ENCODE peak calls at places on chromosomes 2 and 18, in nine cellular contexts. One of them, this sample, is unnamed.

GRCh38 chr2:28618221-28619141 is 122.6 kb downstream of the PLB1 start:
- DNase-seq in stimulated activated CD4-positive, alpha-beta T cell treated with anti-CD3 and anti-CD28 coated beads, Interleukin-2, amount 100 ng/mL, for 24 hours: no peak
- DNase-seq in chondrocyte: no peak
- DNase-seq in CD4-positive, alpha-beta memory T cell: no peak
- DNase-seq in stimulated activated CD8-positive, alpha-beta memory T cell treated with anti-CD3 and anti-CD28 coated beads, Interleukin-12 subunit alpha, Interleukin-12 subunit beta, amount 100 ng/mL, for 1 hour: no peak
- DNase-seq in T-helper 1 cell: no peak
- DNase-seq in stomach: no peak
- DNase-seq in SW480: no peak
- DNase-seq in kidney tubule cell: peak; percentile 37
- DNase-seq in this sample: no peak

GRCh38 chr2:16012626-16013501 is 72.5 kb downstream of the MYCN start:
- DNase-seq in stimulated activated CD8-positive, alpha-beta memory T cell treated with anti-CD3 and anti-CD28 coated beads, Interleukin-12 subunit alpha, Interleukin-12 subunit beta, amount 100 ng/mL, for 1 hour: no peak
- DNase-seq in CD4-positive, alpha-beta memory T cell: no peak
- DNase-seq in SW480: peak; percentile 47
- DNase-seq in T-helper 1 cell: no peak
- DNase-seq in stimulated activated CD4-positive, alpha-beta T cell treated with anti-CD3 and anti-CD28 coated beads, Interleukin-2, amount 100 ng/mL, for 24 hours: no peak
- DNase-seq in chondrocyte: no peak
- DNase-seq in kidney tubule cell: peak; percentile 15
- DNase-seq in stomach: peak; percentile 74
- DNase-seq in this sample: peak; percentile 44

GRCh38 chr2:230765611-230766300 is 53.1 kb downstream of the CAB39 start:
- DNase-seq in chondrocyte: no peak
- DNase-seq in SW480: peak; percentile 26
- DNase-seq in stomach: no peak
- DNase-seq in stimulated activated CD8-positive, alpha-beta memory T cell treated with anti-CD3 and anti-CD28 coated beads, Interleukin-12 subunit alpha, Interleukin-12 subunit beta, amount 100 ng/mL, for 1 hour: no peak
- DNase-seq in CD4-positive, alpha-beta memory T cell: no peak
- DNase-seq in T-helper 1 cell: no peak
- DNase-seq in kidney tubule cell: peak; percentile 13
- DNase-seq in stimulated activated CD4-positive, alpha-beta T cell treated with anti-CD3 and anti-CD28 coated beads, Interleukin-2, amount 100 ng/mL, for 24 hours: no peak
- DNase-seq in this sample: no peak

GRCh38 chr2:176997074-176997791 is 215.4 kb upstream of the HNRNPA3 start:
- DNase-seq in T-helper 1 cell: no peak
- DNase-seq in stomach: peak; percentile 26
- DNase-seq in SW480: peak; percentile 90
- DNase-seq in stimulated activated CD4-positive, alpha-beta T cell treated with anti-CD3 and anti-CD28 coated beads, Interleukin-2, amount 100 ng/mL, for 24 hours: no peak
- DNase-seq in stimulated activated CD8-positive, alpha-beta memory T cell treated with anti-CD3 and anti-CD28 coated beads, Interleukin-12 subunit alpha, Interleukin-12 subunit beta, amount 100 ng/mL, for 1 hour: no peak
- DNase-seq in chondrocyte: no peak
- DNase-seq in kidney tubule cell: peak; percentile 90
- DNase-seq in CD4-positive, alpha-beta memory T cell: peak; percentile 12
- DNase-seq in this sample: peak; percentile 57

GRCh38 chr2:45904267-45904921 is 252.9 kb downstream of the PRKCE start:
- DNase-seq in chondrocyte: no peak
- DNase-seq in T-helper 1 cell: no peak
- DNase-seq in kidney tubule cell: no peak
- DNase-seq in CD4-positive, alpha-beta memory T cell: no peak
- DNase-seq in SW480: no peak
- DNase-seq in stimulated activated CD4-positive, alpha-beta T cell treated with anti-CD3 and anti-CD28 coated beads, Interleukin-2, amount 100 ng/mL, for 24 hours: peak; percentile 22
- DNase-seq in stimulated activated CD8-positive, alpha-beta memory T cell treated with anti-CD3 and anti-CD28 coated beads, Interleukin-12 subunit alpha, Interleukin-12 subunit beta, amount 100 ng/mL, for 1 hour: no peak
- DNase-seq in stomach: no peak
- DNase-seq in this sample: no peak

GRCh38 chr2:172829229-172829628 is 93.6 kb downstream of the RAPGEF4 start:
- DNase-seq in stimulated activated CD4-positive, alpha-beta T cell treated with anti-CD3 and anti-CD28 coated beads, Interleukin-2, amount 100 ng/mL, for 24 hours: no peak
- DNase-seq in kidney tubule cell: peak; percentile 90
- DNase-seq in stomach: no peak
- DNase-seq in stimulated activated CD8-positive, alpha-beta memory T cell treated with anti-CD3 and anti-CD28 coated beads, Interleukin-12 subunit alpha, Interleukin-12 subunit beta, amount 100 ng/mL, for 1 hour: no peak
- DNase-seq in SW480: peak; percentile 14
- DNase-seq in CD4-positive, alpha-beta memory T cell: no peak
- DNase-seq in T-helper 1 cell: no peak
- DNase-seq in chondrocyte: no peak
- DNase-seq in this sample: no peak

GRCh38 chr2:119106301-119106897 is 52.2 kb downstream of the C1QL2 start:
- DNase-seq in T-helper 1 cell: no peak
- DNase-seq in stomach: peak; percentile 43
- DNase-seq in SW480: peak; percentile 37
- DNase-seq in CD4-positive, alpha-beta memory T cell: no peak
- DNase-seq in stimulated activated CD8-positive, alpha-beta memory T cell treated with anti-CD3 and anti-CD28 coated beads, Interleukin-12 subunit alpha, Interleukin-12 subunit beta, amount 100 ng/mL, for 1 hour: no peak
- DNase-seq in kidney tubule cell: peak; percentile 44
- DNase-seq in chondrocyte: no peak
- DNase-seq in stimulated activated CD4-positive, alpha-beta T cell treated with anti-CD3 and anti-CD28 coated beads, Interleukin-2, amount 100 ng/mL, for 24 hours: peak; percentile 48
- DNase-seq in this sample: peak; percentile 53

GRCh38 chr2:13056259-13056843 is 339.6 kb downstream of the TRIB2 start:
- DNase-seq in stimulated activated CD4-positive, alpha-beta T cell treated with anti-CD3 and anti-CD28 coated beads, Interleukin-2, amount 100 ng/mL, for 24 hours: no peak
- DNase-seq in stomach: no peak
- DNase-seq in chondrocyte: no peak
- DNase-seq in CD4-positive, alpha-beta memory T cell: no peak
- DNase-seq in stimulated activated CD8-positive, alpha-beta memory T cell treated with anti-CD3 and anti-CD28 coated beads, Interleukin-12 subunit alpha, Interleukin-12 subunit beta, amount 100 ng/mL, for 1 hour: no peak
- DNase-seq in T-helper 1 cell: no peak
- DNase-seq in SW480: peak; percentile 26
- DNase-seq in kidney tubule cell: peak; percentile 13
- DNase-seq in this sample: peak; percentile 30

GRCh38 chr2:215529271-215529670 is 93.4 kb upstream of the FN1 start:
- DNase-seq in CD4-positive, alpha-beta memory T cell: no peak
- DNase-seq in stimulated activated CD8-positive, alpha-beta memory T cell treated with anti-CD3 and anti-CD28 coated beads, Interleukin-12 subunit alpha, Interleukin-12 subunit beta, amount 100 ng/mL, for 1 hour: no peak
- DNase-seq in stimulated activated CD4-positive, alpha-beta T cell treated with anti-CD3 and anti-CD28 coated beads, Interleukin-2, amount 100 ng/mL, for 24 hours: no peak
- DNase-seq in SW480: no peak
- DNase-seq in T-helper 1 cell: no peak
- DNase-seq in stomach: no peak
- DNase-seq in kidney tubule cell: peak; percentile 45
- DNase-seq in chondrocyte: no peak
- DNase-seq in this sample: peak; percentile 34

GRCh38 chr2:229434131-229434530 is 163.0 kb upstream of the PID1 start:
- DNase-seq in T-helper 1 cell: no peak
- DNase-seq in SW480: no peak
- DNase-seq in stomach: no peak
- DNase-seq in stimulated activated CD8-positive, alpha-beta memory T cell treated with anti-CD3 and anti-CD28 coated beads, Interleukin-12 subunit alpha, Interleukin-12 subunit beta, amount 100 ng/mL, for 1 hour: no peak
- DNase-seq in kidney tubule cell: no peak
- DNase-seq in stimulated activated CD4-positive, alpha-beta T cell treated with anti-CD3 and anti-CD28 coated beads, Interleukin-2, amount 100 ng/mL, for 24 hours: no peak
- DNase-seq in CD4-positive, alpha-beta memory T cell: no peak
- DNase-seq in chondrocyte: no peak
- DNase-seq in this sample: no peak

GRCh38 chr2:127674241-127675209 is 805 bp downstream of the LIMS2 start:
- DNase-seq in CD4-positive, alpha-beta memory T cell: no peak
- DNase-seq in kidney tubule cell: no peak
- DNase-seq in stomach: peak; percentile 25
- DNase-seq in chondrocyte: no peak
- DNase-seq in SW480: no peak
- DNase-seq in stimulated activated CD8-positive, alpha-beta memory T cell treated with anti-CD3 and anti-CD28 coated beads, Interleukin-12 subunit alpha, Interleukin-12 subunit beta, amount 100 ng/mL, for 1 hour: no peak
- DNase-seq in T-helper 1 cell: no peak
- DNase-seq in stimulated activated CD4-positive, alpha-beta T cell treated with anti-CD3 and anti-CD28 coated beads, Interleukin-2, amount 100 ng/mL, for 24 hours: peak; percentile 42
- DNase-seq in this sample: no peak

GRCh38 chr2:128637481-128638155 is 318.9 kb upstream of the HS6ST1 start:
- DNase-seq in SW480: no peak
- DNase-seq in kidney tubule cell: no peak
- DNase-seq in stimulated activated CD4-positive, alpha-beta T cell treated with anti-CD3 and anti-CD28 coated beads, Interleukin-2, amount 100 ng/mL, for 24 hours: no peak
- DNase-seq in T-helper 1 cell: no peak
- DNase-seq in CD4-positive, alpha-beta memory T cell: no peak
- DNase-seq in stomach: no peak
- DNase-seq in stimulated activated CD8-positive, alpha-beta memory T cell treated with anti-CD3 and anti-CD28 coated beads, Interleukin-12 subunit alpha, Interleukin-12 subunit beta, amount 100 ng/mL, for 1 hour: no peak
- DNase-seq in chondrocyte: no peak
- DNase-seq in this sample: no peak

GRCh38 chr2:36530178-36530982 is 67.6 kb downstream of the FEZ2 start:
- DNase-seq in stimulated activated CD8-positive, alpha-beta memory T cell treated with anti-CD3 and anti-CD28 coated beads, Interleukin-12 subunit alpha, Interleukin-12 subunit beta, amount 100 ng/mL, for 1 hour: no peak
- DNase-seq in CD4-positive, alpha-beta memory T cell: no peak
- DNase-seq in kidney tubule cell: no peak
- DNase-seq in stimulated activated CD4-positive, alpha-beta T cell treated with anti-CD3 and anti-CD28 coated beads, Interleukin-2, amount 100 ng/mL, for 24 hours: no peak
- DNase-seq in T-helper 1 cell: no peak
- DNase-seq in chondrocyte: no peak
- DNase-seq in SW480: no peak
- DNase-seq in stomach: no peak
- DNase-seq in this sample: no peak

GRCh38 chr2:9752441-9753275 is 90.6 kb upstream of the TAF1B start:
- DNase-seq in T-helper 1 cell: peak; percentile 54
- DNase-seq in stimulated activated CD8-positive, alpha-beta memory T cell treated with anti-CD3 and anti-CD28 coated beads, Interleukin-12 subunit alpha, Interleukin-12 subunit beta, amount 100 ng/mL, for 1 hour: peak; percentile 68
- DNase-seq in stimulated activated CD4-positive, alpha-beta T cell treated with anti-CD3 and anti-CD28 coated beads, Interleukin-2, amount 100 ng/mL, for 24 hours: peak; percentile 89
- DNase-seq in kidney tubule cell: peak; percentile 63
- DNase-seq in chondrocyte: no peak
- DNase-seq in SW480: peak; percentile 96
- DNase-seq in CD4-positive, alpha-beta memory T cell: peak; percentile 60
- DNase-seq in stomach: no peak
- DNase-seq in this sample: peak; percentile 10

GRCh38 chr2:156565066-156565710 is 129.0 kb downstream of the GPD2 start:
- DNase-seq in kidney tubule cell: peak; percentile 64
- DNase-seq in chondrocyte: no peak
- DNase-seq in T-helper 1 cell: no peak
- DNase-seq in CD4-positive, alpha-beta memory T cell: no peak
- DNase-seq in stimulated activated CD8-positive, alpha-beta memory T cell treated with anti-CD3 and anti-CD28 coated beads, Interleukin-12 subunit alpha, Interleukin-12 subunit beta, amount 100 ng/mL, for 1 hour: no peak
- DNase-seq in SW480: no peak
- DNase-seq in stimulated activated CD4-positive, alpha-beta T cell treated with anti-CD3 and anti-CD28 coated beads, Interleukin-2, amount 100 ng/mL, for 24 hours: no peak
- DNase-seq in stomach: no peak
- DNase-seq in this sample: no peak

GRCh38 chr2:55133467-55134315 is 83.4 kb upstream of the RTN4 start:
- DNase-seq in CD4-positive, alpha-beta memory T cell: peak; percentile 84
- DNase-seq in kidney tubule cell: peak; percentile 64
- DNase-seq in T-helper 1 cell: peak; percentile 60
- DNase-seq in SW480: no peak
- DNase-seq in stimulated activated CD8-positive, alpha-beta memory T cell treated with anti-CD3 and anti-CD28 coated beads, Interleukin-12 subunit alpha, Interleukin-12 subunit beta, amount 100 ng/mL, for 1 hour: peak; percentile 20
- DNase-seq in stomach: peak; percentile 29
- DNase-seq in chondrocyte: no peak
- DNase-seq in stimulated activated CD4-positive, alpha-beta T cell treated with anti-CD3 and anti-CD28 coated beads, Interleukin-2, amount 100 ng/mL, for 24 hours: peak; percentile 6
- DNase-seq in this sample: no peak

GRCh38 chr2:168246072-168246482 is 1.3 kb downstream of the STK39 start:
- DNase-seq in CD4-positive, alpha-beta memory T cell: no peak
- DNase-seq in chondrocyte: no peak
- DNase-seq in T-helper 1 cell: no peak
- DNase-seq in SW480: no peak
- DNase-seq in stimulated activated CD8-positive, alpha-beta memory T cell treated with anti-CD3 and anti-CD28 coated beads, Interleukin-12 subunit alpha, Interleukin-12 subunit beta, amount 100 ng/mL, for 1 hour: no peak
- DNase-seq in stimulated activated CD4-positive, alpha-beta T cell treated with anti-CD3 and anti-CD28 coated beads, Interleukin-2, amount 100 ng/mL, for 24 hours: no peak
- DNase-seq in stomach: no peak
- DNase-seq in kidney tubule cell: no peak
- DNase-seq in this sample: peak; percentile 69

GRCh38 chr2:80303006-80303741 is 1.4 kb downstream of the LRRTM1 start:
- DNase-seq in stimulated activated CD8-positive, alpha-beta memory T cell treated with anti-CD3 and anti-CD28 coated beads, Interleukin-12 subunit alpha, Interleukin-12 subunit beta, amount 100 ng/mL, for 1 hour: no peak
- DNase-seq in kidney tubule cell: peak; percentile 17
- DNase-seq in stimulated activated CD4-positive, alpha-beta T cell treated with anti-CD3 and anti-CD28 coated beads, Interleukin-2, amount 100 ng/mL, for 24 hours: no peak
- DNase-seq in stomach: no peak
- DNase-seq in SW480: no peak
- DNase-seq in CD4-positive, alpha-beta memory T cell: no peak
- DNase-seq in chondrocyte: peak; percentile 83
- DNase-seq in T-helper 1 cell: no peak
- DNase-seq in this sample: no peak

GRCh38 chr2:230408244-230408842 is 7.7 kb upstream of the SP100 start:
- DNase-seq in SW480: no peak
- DNase-seq in T-helper 1 cell: no peak
- DNase-seq in kidney tubule cell: peak; percentile 62
- DNase-seq in stomach: no peak
- DNase-seq in stimulated activated CD4-positive, alpha-beta T cell treated with anti-CD3 and anti-CD28 coated beads, Interleukin-2, amount 100 ng/mL, for 24 hours: no peak
- DNase-seq in stimulated activated CD8-positive, alpha-beta memory T cell treated with anti-CD3 and anti-CD28 coated beads, Interleukin-12 subunit alpha, Interleukin-12 subunit beta, amount 100 ng/mL, for 1 hour: no peak
- DNase-seq in chondrocyte: no peak
- DNase-seq in CD4-positive, alpha-beta memory T cell: no peak
- DNase-seq in this sample: no peak

GRCh38 chr18:59547691-59548182 is 149.5 kb downstream of the CCBE1 start:
- DNase-seq in chondrocyte: no peak
- DNase-seq in stimulated activated CD8-positive, alpha-beta memory T cell treated with anti-CD3 and anti-CD28 coated beads, Interleukin-12 subunit alpha, Interleukin-12 subunit beta, amount 100 ng/mL, for 1 hour: no peak
- DNase-seq in CD4-positive, alpha-beta memory T cell: no peak
- DNase-seq in stomach: no peak
- DNase-seq in stimulated activated CD4-positive, alpha-beta T cell treated with anti-CD3 and anti-CD28 coated beads, Interleukin-2, amount 100 ng/mL, for 24 hours: no peak
- DNase-seq in SW480: no peak
- DNase-seq in T-helper 1 cell: no peak
- DNase-seq in kidney tubule cell: peak; percentile 15
- DNase-seq in this sample: no peak

GRCh38 chr2:2520396-2520795 is 189.3 kb upstream of the MYT1L start:
- DNase-seq in CD4-positive, alpha-beta memory T cell: no peak
- DNase-seq in stimulated activated CD8-positive, alpha-beta memory T cell treated with anti-CD3 and anti-CD28 coated beads, Interleukin-12 subunit alpha, Interleukin-12 subunit beta, amount 100 ng/mL, for 1 hour: no peak
- DNase-seq in stimulated activated CD4-positive, alpha-beta T cell treated with anti-CD3 and anti-CD28 coated beads, Interleukin-2, amount 100 ng/mL, for 24 hours: no peak
- DNase-seq in SW480: no peak
- DNase-seq in T-helper 1 cell: no peak
- DNase-seq in kidney tubule cell: no peak
- DNase-seq in stomach: no peak
- DNase-seq in chondrocyte: no peak
- DNase-seq in this sample: no peak

GRCh38 chr2:44268259-44268649 is 7.0 kb upstream of the SLC3A1 start:
- DNase-seq in chondrocyte: no peak
- DNase-seq in T-helper 1 cell: no peak
- DNase-seq in stimulated activated CD8-positive, alpha-beta memory T cell treated with anti-CD3 and anti-CD28 coated beads, Interleukin-12 subunit alpha, Interleukin-12 subunit beta, amount 100 ng/mL, for 1 hour: no peak
- DNase-seq in stimulated activated CD4-positive, alpha-beta T cell treated with anti-CD3 and anti-CD28 coated beads, Interleukin-2, amount 100 ng/mL, for 24 hours: no peak
- DNase-seq in kidney tubule cell: peak; percentile 86
- DNase-seq in stomach: no peak
- DNase-seq in SW480: no peak
- DNase-seq in CD4-positive, alpha-beta memory T cell: no peak
- DNase-seq in this sample: no peak

GRCh38 chr2:12539771-12540170 is 177.0 kb upstream of the TRIB2 start:
- DNase-seq in stimulated activated CD8-positive, alpha-beta memory T cell treated with anti-CD3 and anti-CD28 coated beads, Interleukin-12 subunit alpha, Interleukin-12 subunit beta, amount 100 ng/mL, for 1 hour: no peak
- DNase-seq in stimulated activated CD4-positive, alpha-beta T cell treated with anti-CD3 and anti-CD28 coated beads, Interleukin-2, amount 100 ng/mL, for 24 hours: no peak
- DNase-seq in chondrocyte: no peak
- DNase-seq in T-helper 1 cell: no peak
- DNase-seq in stomach: no peak
- DNase-seq in CD4-positive, alpha-beta memory T cell: no peak
- DNase-seq in SW480: no peak
- DNase-seq in kidney tubule cell: peak; percentile 30
- DNase-seq in this sample: no peak

GRCh38 chr2:229489016-229489415 is 217.9 kb upstream of the PID1 start:
- DNase-seq in kidney tubule cell: peak; percentile 15
- DNase-seq in SW480: peak; percentile 1
- DNase-seq in T-helper 1 cell: no peak
- DNase-seq in chondrocyte: no peak
- DNase-seq in stimulated activated CD8-positive, alpha-beta memory T cell treated with anti-CD3 and anti-CD28 coated beads, Interleukin-12 subunit alpha, Interleukin-12 subunit beta, amount 100 ng/mL, for 1 hour: no peak
- DNase-seq in stomach: no peak
- DNase-seq in CD4-positive, alpha-beta memory T cell: no peak
- DNase-seq in stimulated activated CD4-positive, alpha-beta T cell treated with anti-CD3 and anti-CD28 coated beads, Interleukin-2, amount 100 ng/mL, for 24 hours: no peak
- DNase-seq in this sample: no peak

GRCh38 chr2:203814661-203815540 is 52.7 kb upstream of the CTLA4 start:
- DNase-seq in stimulated activated CD8-positive, alpha-beta memory T cell treated with anti-CD3 and anti-CD28 coated beads, Interleukin-12 subunit alpha, Interleukin-12 subunit beta, amount 100 ng/mL, for 1 hour: no peak
- DNase-seq in stomach: peak; percentile 54
- DNase-seq in kidney tubule cell: peak; percentile 81
- DNase-seq in CD4-positive, alpha-beta memory T cell: peak; percentile 76
- DNase-seq in T-helper 1 cell: peak; percentile 39
- DNase-seq in chondrocyte: no peak
- DNase-seq in stimulated activated CD4-positive, alpha-beta T cell treated with anti-CD3 and anti-CD28 coated beads, Interleukin-2, amount 100 ng/mL, for 24 hours: peak; percentile 57
- DNase-seq in SW480: peak; percentile 86
- DNase-seq in this sample: peak; percentile 77

GRCh38 chr2:38771632-38772031 is 6.4 kb upstream of the GEMIN6 start:
- DNase-seq in stimulated activated CD8-positive, alpha-beta memory T cell treated with anti-CD3 and anti-CD28 coated beads, Interleukin-12 subunit alpha, Interleukin-12 subunit beta, amount 100 ng/mL, for 1 hour: no peak
- DNase-seq in stomach: no peak
- DNase-seq in chondrocyte: no peak
- DNase-seq in T-helper 1 cell: no peak
- DNase-seq in kidney tubule cell: peak; percentile 15
- DNase-seq in stimulated activated CD4-positive, alpha-beta T cell treated with anti-CD3 and anti-CD28 coated beads, Interleukin-2, amount 100 ng/mL, for 24 hours: no peak
- DNase-seq in SW480: no peak
- DNase-seq in CD4-positive, alpha-beta memory T cell: no peak
- DNase-seq in this sample: no peak

GRCh38 chr2:75844651-75845050 is 133.9 kb upstream of the GCFC2 start:
- DNase-seq in chondrocyte: no peak
- DNase-seq in stimulated activated CD4-positive, alpha-beta T cell treated with anti-CD3 and anti-CD28 coated beads, Interleukin-2, amount 100 ng/mL, for 24 hours: no peak
- DNase-seq in SW480: peak; percentile 87
- DNase-seq in stomach: no peak
- DNase-seq in kidney tubule cell: peak; percentile 25
- DNase-seq in stimulated activated CD8-positive, alpha-beta memory T cell treated with anti-CD3 and anti-CD28 coated beads, Interleukin-12 subunit alpha, Interleukin-12 subunit beta, amount 100 ng/mL, for 1 hour: no peak
- DNase-seq in T-helper 1 cell: no peak
- DNase-seq in CD4-positive, alpha-beta memory T cell: no peak
- DNase-seq in this sample: no peak

GRCh38 chr2:231058761-231059550 is 2.3 kb downstream of the PSMD1 start:
- DNase-seq in CD4-positive, alpha-beta memory T cell: no peak
- DNase-seq in chondrocyte: no peak
- DNase-seq in stomach: no peak
- DNase-seq in T-helper 1 cell: no peak
- DNase-seq in stimulated activated CD8-positive, alpha-beta memory T cell treated with anti-CD3 and anti-CD28 coated beads, Interleukin-12 subunit alpha, Interleukin-12 subunit beta, amount 100 ng/mL, for 1 hour: no peak
- DNase-seq in SW480: no peak
- DNase-seq in stimulated activated CD4-positive, alpha-beta T cell treated with anti-CD3 and anti-CD28 coated beads, Interleukin-2, amount 100 ng/mL, for 24 hours: no peak
- DNase-seq in kidney tubule cell: peak; percentile 66
- DNase-seq in this sample: no peak

GRCh38 chr2:159788218-159788617 is 9.8 kb downstream of the CD302 start:
- DNase-seq in CD4-positive, alpha-beta memory T cell: no peak
- DNase-seq in stomach: no peak
- DNase-seq in SW480: no peak
- DNase-seq in stimulated activated CD4-positive, alpha-beta T cell treated with anti-CD3 and anti-CD28 coated beads, Interleukin-2, amount 100 ng/mL, for 24 hours: no peak
- DNase-seq in T-helper 1 cell: no peak
- DNase-seq in chondrocyte: no peak
- DNase-seq in kidney tubule cell: no peak
- DNase-seq in stimulated activated CD8-positive, alpha-beta memory T cell treated with anti-CD3 and anti-CD28 coated beads, Interleukin-12 subunit alpha, Interleukin-12 subunit beta, amount 100 ng/mL, for 1 hour: no peak
- DNase-seq in this sample: peak; percentile 65

GRCh38 chr2:98479959-98480524 is 35.4 kb downstream of the INPP4A start:
- DNase-seq in stimulated activated CD8-positive, alpha-beta memory T cell treated with anti-CD3 and anti-CD28 coated beads, Interleukin-12 subunit alpha, Interleukin-12 subunit beta, amount 100 ng/mL, for 1 hour: no peak
- DNase-seq in SW480: no peak
- DNase-seq in chondrocyte: no peak
- DNase-seq in kidney tubule cell: peak; percentile 89
- DNase-seq in CD4-positive, alpha-beta memory T cell: peak; percentile 42
- DNase-seq in stimulated activated CD4-positive, alpha-beta T cell treated with anti-CD3 and anti-CD28 coated beads, Interleukin-2, amount 100 ng/mL, for 24 hours: peak; percentile 56
- DNase-seq in stomach: peak; percentile 77
- DNase-seq in T-helper 1 cell: no peak
- DNase-seq in this sample: peak; percentile 62

GRCh38 chr2:50752228-50752627 is 279.7 kb downstream of the NRXN1 start:
- DNase-seq in kidney tubule cell: no peak
- DNase-seq in stimulated activated CD8-positive, alpha-beta memory T cell treated with anti-CD3 and anti-CD28 coated beads, Interleukin-12 subunit alpha, Interleukin-12 subunit beta, amount 100 ng/mL, for 1 hour: no peak
- DNase-seq in T-helper 1 cell: no peak
- DNase-seq in CD4-positive, alpha-beta memory T cell: no peak
- DNase-seq in SW480: no peak
- DNase-seq in stimulated activated CD4-positive, alpha-beta T cell treated with anti-CD3 and anti-CD28 coated beads, Interleukin-2, amount 100 ng/mL, for 24 hours: no peak
- DNase-seq in stomach: no peak
- DNase-seq in chondrocyte: no peak
- DNase-seq in this sample: no peak

This sample was measured in HT-29.